ENCODE peak calls at places on chromosomes 13 and 19, in four cellular contexts. L, I, H and F are unnamed samples.

GRCh38 chr19:1133471-1133929 is 29.7 kb downstream of the GPX4 start:
- DNase-seq in L (no peak), I (no peak), H (peak), F (no peak)

GRCh38 chr13:35210234-35210633 is 266.3 kb downstream of the MAB21L1 start:
- DNase-seq in L (peak), I (no peak), H (no peak), F (no peak)

GRCh38 chr19:30319876-30320275 is 52.3 kb upstream of the ZNF536 start:
- DNase-seq in L (no peak), I (no peak), H (no peak), F (no peak)

GRCh38 chr13:76848596-76848995 is 37.6 kb downstream of the KCTD12 start:
- DNase-seq in L (peak), I (no peak), H (no peak), F (no peak)

GRCh38 chr13:114268344-114269280 is 12.8 kb upstream of the UPF3A start:
- DNase-seq in L (no peak), I (no peak), H (no peak), F (no peak)

GRCh38 chr19:12913011-12913561 is 6.0 kb downstream of the SYCE2 start:
- DNase-seq in L (peak), I (no peak), H (no peak), F (no peak)

GRCh38 chr19:47697863-47698609 is 15.2 kb upstream of the EHD2 start:
- DNase-seq in L (peak), I (no peak), H (no peak), F (peak)

GRCh38 chr13:90541346-90541745 is 806.1 kb upstream of the MIR17HG start:
- DNase-seq in L (no peak), I (no peak), H (no peak), F (no peak)

GRCh38 chr13:46475586-46475991 is 77.4 kb upstream of the LRCH1 start:
- DNase-seq in L (peak), I (no peak), H (no peak), F (no peak)

GRCh38 chr13:38697628-38698333 is 10.9 kb downstream of the FREM2 start:
- DNase-seq in L (no peak), I (no peak), H (no peak), F (no peak)

GRCh38 chr19:42488783-42489521 is 39.3 kb downstream of the CEACAM1 start:
- DNase-seq in L (no peak), I (no peak), H (no peak), F (no peak)

GRCh38 chr13:32216281-32216680 is 98.9 kb downstream of the ZAR1L start:
- DNase-seq in L (no peak), I (no peak), H (no peak), F (no peak)

GRCh38 chr19:22882797-22883196 is 50.7 kb downstream of the ZNF723 start:
- DNase-seq in L (peak), I (no peak), H (no peak), F (no peak)

GRCh38 chr13:28475916-28476725 is 18.8 kb downstream of the FLT1 start:
- DNase-seq in L (peak), I (peak), H (no peak), F (peak)

GRCh38 chr19:10654610-10655456 is 687 bp downstream of the ILF3 start:
- DNase-seq in L (peak), I (no peak), H (no peak), F (no peak)

GRCh38 chr13:103517768-103518102 is 451.5 kb upstream of the SLC10A2 start:
- DNase-seq in L (no peak), I (no peak), H (no peak), F (no peak)

GRCh38 chr19:33815410-33816340 is 19.0 kb downstream of the KCTD15 start:
- DNase-seq in L (peak), I (no peak), H (no peak), F (no peak)

GRCh38 chr13:97133955-97134354 is 88.2 kb upstream of the MBNL2 start:
- DNase-seq in L (no peak), I (no peak), H (no peak), F (no peak)

GRCh38 chr19:9995999-9996398 is 14.3 kb downstream of the COL5A3 start:
- DNase-seq in L (no peak), I (no peak), H (no peak), F (no peak)

GRCh38 chr13:68749801-68750200 is 1357.8 kb upstream of the ATXN8OS start:
- DNase-seq in L (no peak), I (no peak), H (no peak), F (no peak)

GRCh38 chr19:49767380-49767779 is 579 bp downstream of the AP2A1 start:
- DNase-seq in L (no peak), I (no peak), H (no peak), F (no peak)

GRCh38 chr13:113545931-113546516 is 38.5 kb upstream of the TFDP1 start:
- DNase-seq in L (no peak), I (no peak), H (no peak), F (no peak)

GRCh38 chr19:36115453-36116343 is at the start of gene TBCB:
- DNase-seq in L (peak), I (no peak), H (peak), F (no peak)

GRCh38 chr13:77494226-77494625 is 41.3 kb upstream of the SCEL start:
- DNase-seq in L (no peak), I (no peak), H (no peak), F (no peak)

GRCh38 chr19:1064661-1065605 is 2.0 kb upstream of the ARHGAP45 start:
- DNase-seq in L (peak), I (no peak), H (peak), F (no peak)

GRCh38 chr19:8481191-8481590 is 21.2 kb downstream of the PRAM1 start:
- DNase-seq in L (no peak), I (no peak), H (no peak), F (no peak)

GRCh38 chr13:39397221-39397620 is 205.8 kb downstream of the LHFPL6 start:
- DNase-seq in L (no peak), I (no peak), H (no peak), F (no peak)

GRCh38 chr13:33129886-33130285 is 113.7 kb downstream of the KL start:
- DNase-seq in L (no peak), I (no peak), H (no peak), F (no peak)

GRCh38 chr19:46350029-46350757 is 3.3 kb downstream of the PPP5C start:
- DNase-seq in L (no peak), I (no peak), H (no peak), F (no peak)

GRCh38 chr19:7676376-7676775 is 514 bp upstream of the MCEMP1 start:
- DNase-seq in L (no peak), I (no peak), H (no peak), F (no peak)

GRCh38 chr19:42561512-42561911 is 33.2 kb downstream of the CEACAM8 start:
- DNase-seq in L (no peak), I (no peak), H (no peak), F (no peak)

GRCh38 chr19:38975861-38976271 is 324 bp upstream of the FBXO17 start:
- DNase-seq in L (peak), I (no peak), H (no peak), F (no peak)

GRCh38 chr13:74765955-74766354 is 631.8 kb upstream of the KLF12 start:
- DNase-seq in L (no peak), I (no peak), H (no peak), F (no peak)

GRCh38 chr19:38792250-38793111 is 3.5 kb downstream of the LGALS7B start:
- DNase-seq in L (peak), I (no peak), H (no peak), F (no peak)